ENCODE peak calls at places on chromosomes 16 and 17, in seven cellular contexts. D is astrocyte of the spinal cord; T is epithelial cell of esophagus; E is epithelial cell of proximal tubule; H is GM12865; K is CD4-positive, alpha-beta T cell; W is uterus. S is an unnamed sample.

GRCh38 chr17:76689859-76690258 is 20.9 kb downstream of the MXRA7 start:
- DNase-seq in D (no peak), H (no peak), E (no peak), T (no peak), K (no peak), W (no peak), S (no peak)

GRCh38 chr16:81668243-81669097 is 110.6 kb upstream of the PLCG2 start:
- DNase-seq in K (no peak), E (no peak), H (no peak), D (no peak), T (no peak), W (no peak), S (no peak)

GRCh38 chr17:1829189-1829578 is 518 bp downstream of the SMYD4 start:
- DNase-seq in D (peak; percentile 1), E (no peak), W (peak; percentile 31), H (no peak), K (no peak), T (peak; percentile 34), S (no peak)

GRCh38 chr17:11757796-11758195 is 159.5 kb downstream of the DNAH9 start:
- DNase-seq in T (no peak), W (no peak), D (no peak), K (no peak), H (no peak), E (no peak), S (no peak)

GRCh38 chr16:63363738-63364137 is 1327.5 kb upstream of the CDH8 start:
- DNase-seq in E (no peak), K (no peak), T (no peak), D (no peak), W (no peak), H (no peak), S (no peak)

GRCh38 chr16:71428883-71429282 is 13.0 kb downstream of the TLE7 start:
- DNase-seq in W (no peak), H (no peak), E (no peak), T (no peak), D (no peak), K (no peak), S (no peak)

GRCh38 chr17:72850410-72850809 is 242.1 kb downstream of the SLC39A11 start:
- DNase-seq in T (peak; percentile 61), E (no peak), K (no peak), H (no peak), W (no peak), D (peak; percentile 57), S (no peak)

GRCh38 chr16:67150833-67151396 is at the start of gene B3GNT9:
- DNase-seq in K (no peak), E (no peak), H (peak; percentile 67), D (peak; percentile 68), W (peak; percentile 85), T (peak; percentile 59), S (no peak)

GRCh38 chr16:27405546-27406451 is 3.8 kb downstream of the IL21R start:
- DNase-seq in W (no peak), H (peak; percentile 88), E (no peak), T (no peak), D (peak; percentile 23), K (peak; percentile 45), S (peak; percentile 62)

GRCh38 chr16:85781156-85781555 is 18.2 kb downstream of the EMC8 start:
- DNase-seq in H (no peak), T (no peak), K (no peak), E (no peak), W (no peak), D (no peak), S (no peak)

GRCh38 chr16:84503751-84504395 is 586 bp downstream of the MEAK7 start:
- DNase-seq in T (peak; percentile 55), H (no peak), E (no peak), W (no peak), K (no peak), D (no peak), S (no peak)

GRCh38 chr16:84505249-84506156 is 1.0 kb upstream of the MEAK7 start:
- DNase-seq in H (peak; percentile 31), T (no peak), E (no peak), K (no peak), D (no peak), W (no peak), S (no peak)

GRCh38 chr16:84502581-84502980 is 1.9 kb downstream of the MEAK7 start:
- DNase-seq in D (no peak), H (no peak), K (no peak), T (peak; percentile 40), E (no peak), W (no peak), S (no peak)

GRCh38 chr16:84502075-84502474 is 2.4 kb downstream of the MEAK7 start:
- DNase-seq in E (no peak), D (no peak), H (no peak), T (peak; percentile 76), K (no peak), W (peak; percentile 13), S (no peak)

GRCh38 chr16:84504420-84505248 is at the start of gene MEAK7:
- DNase-seq in D (peak; percentile 99), E (peak; percentile 67), W (peak; percentile 99), K (peak; percentile 98), H (peak; percentile 99), T (peak; percentile 99), S (peak; percentile 97)
- TF ChIP-seq CTCF in D (peak; percentile 7), E (no peak), W (no peak), K (no peak), H (no peak), T (no peak), S (no peak)

GRCh38 chr16:24539295-24539849 is at the start of gene RBBP6:
- DNase-seq in W (peak; percentile 94), D (peak; percentile 99), T (peak; percentile 98), H (peak; percentile 98), E (peak; percentile 54), K (peak; percentile 93), S (peak; percentile 96)
- TF ChIP-seq CTCF in W (peak; percentile 17), D (peak; percentile 25), T (no peak), H (peak; percentile 30), E (peak; percentile 25), K (no peak), S (no peak)

DNA sequence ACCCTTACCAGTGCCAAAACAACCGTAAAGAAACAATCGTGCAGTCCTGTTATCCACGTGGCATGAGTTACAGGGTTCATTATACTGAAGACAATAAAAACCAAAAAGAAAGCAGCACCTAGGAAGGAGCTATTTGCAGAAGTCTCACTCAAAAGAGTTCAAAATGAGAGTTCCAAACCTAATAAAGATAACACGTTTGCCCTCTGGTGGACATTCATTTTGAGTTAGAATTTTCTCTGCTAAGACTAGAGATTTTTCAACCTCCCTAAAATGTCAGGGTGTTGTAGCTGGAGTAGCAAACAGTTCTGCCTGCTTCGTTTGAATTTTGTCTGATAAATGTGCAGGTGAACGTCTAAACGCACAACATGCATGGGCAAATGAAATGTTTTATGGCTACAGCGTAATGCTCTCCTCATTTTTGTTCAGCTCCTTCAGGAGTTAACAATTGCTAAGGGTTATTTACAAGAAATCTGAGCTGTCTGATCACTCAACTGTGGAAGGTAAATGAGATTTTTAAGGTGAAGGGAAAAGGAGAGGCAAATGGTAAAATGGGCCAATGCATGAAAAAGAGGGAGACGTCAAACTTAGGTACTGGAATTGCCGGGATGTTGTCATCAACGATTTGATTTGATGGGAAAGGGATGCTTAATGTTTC is 1067.9 kb upstream of the EEF2KMT start:
- DNase-seq in W (no peak), D (peak; percentile 29), K (no peak), H (no peak), E (no peak), T (peak; percentile 1), S (no peak)
- TF ChIP-seq CTCF in W (no peak), D (peak; percentile 23), K (no peak), H (no peak), E (peak; percentile 30), T (peak; percentile 11), S (no peak)

GRCh38 chr17:6473128-6473767 is 29.0 kb downstream of the PIMREG start:
- DNase-seq in T (peak; percentile 71), H (peak; percentile 60), D (peak; percentile 64), K (peak; percentile 73), W (peak; percentile 61), E (no peak), S (peak; percentile 49)
- TF ChIP-seq CTCF in T (peak; percentile 98), H (peak; percentile 98), D (peak; percentile 97), K (peak; percentile 93), W (peak; percentile 82), E (peak; percentile 97), S (peak; percentile 93)

GRCh38 chr17:73877962-73878361 is 233.7 kb upstream of the SDK2 start:
- DNase-seq in K (no peak), T (no peak), W (no peak), E (no peak), H (no peak), D (no peak), S (no peak)

GRCh38 chr17:73875346-73875745 is 231.1 kb upstream of the SDK2 start:
- DNase-seq in K (no peak), T (no peak), E (no peak), D (no peak), W (no peak), H (no peak), S (no peak)

GRCh38 chr17:73870035-73870434 is 225.8 kb upstream of the SDK2 start:
- DNase-seq in D (no peak), K (no peak), T (no peak), E (no peak), H (no peak), W (no peak), S (no peak)

GRCh38 chr17:73872816-73873215 is 228.6 kb upstream of the SDK2 start:
- DNase-seq in W (no peak), H (no peak), D (no peak), T (no peak), E (no peak), K (no peak), S (no peak)

DNA sequence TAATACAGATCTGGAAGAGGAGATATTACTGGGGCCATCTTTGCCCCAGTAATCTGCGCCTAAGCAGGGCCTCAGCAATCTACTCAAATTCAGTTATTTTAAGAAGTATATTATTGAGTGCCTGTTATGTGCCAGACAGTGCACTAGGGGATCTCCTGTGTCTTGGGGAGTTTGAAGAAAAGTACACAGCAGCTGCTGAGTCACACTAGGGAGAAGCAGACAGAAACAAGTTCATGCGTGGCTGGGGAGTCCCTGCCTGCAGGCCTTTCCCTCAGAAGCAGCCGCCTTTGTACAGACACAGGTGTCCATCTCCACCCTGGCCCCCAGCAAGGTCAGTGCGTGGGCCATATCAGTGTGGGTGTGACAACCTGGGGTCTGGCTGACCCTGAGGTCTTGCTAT is 229.8 kb upstream of the SDK2 start:
- DNase-seq in H (peak; percentile 62), E (no peak), D (no peak), T (peak; percentile 30), K (no peak), W (no peak), S (no peak)
- TF ChIP-seq CTCF in H (no peak), E (no peak), D (no peak), T (no peak), K (no peak), W (no peak), S (no peak)

DNA sequence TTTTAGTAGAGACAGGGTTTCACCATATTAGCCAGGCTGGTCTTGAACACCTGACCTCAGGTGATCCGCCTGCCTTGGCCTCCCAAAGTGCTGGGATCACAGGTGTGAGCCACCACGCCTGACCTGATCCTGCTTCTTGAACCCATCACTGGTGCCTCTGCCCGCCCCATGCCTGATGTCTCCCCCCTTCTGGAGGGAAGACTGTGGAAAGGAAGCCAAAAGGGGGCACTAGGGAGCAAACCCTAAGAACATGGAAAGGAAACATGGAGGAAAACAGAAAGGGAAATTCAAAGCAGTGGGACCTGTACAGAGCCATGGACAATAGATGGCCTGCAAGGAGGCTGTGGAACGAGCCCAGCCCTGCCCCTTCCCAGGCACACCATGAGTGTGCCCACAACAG is 31.1 kb upstream of the FASN start:
- DNase-seq in E (no peak), H (no peak), K (no peak), W (no peak), D (no peak), T (no peak), S (no peak)
- TF ChIP-seq CTCF in E (peak; percentile 40), H (no peak), K (no peak), W (no peak), D (no peak), T (no peak), S (no peak)

S was measured in activated B cell treated with CpG ODN at 0.5 μM for 24 hours.